ENCODE peak calls at places on chromosomes 16 and 17, in four cellular contexts. One of them, this sample, is unnamed.

GRCh38 chr16:21264226-21265036 is 13.7 kb downstream of the CRYM start:
- DNase-seq in HepG2: peak; percentile 42
- DNase-seq in SK-N-SH: no peak
- DNase-seq in GM12878: no peak
- DNase-seq in this sample: no peak

GRCh38 chr17:80924807-80925610 is 66.6 kb upstream of the CHMP6 start:
- DNase-seq in SK-N-SH: no peak
- DNase-seq in HepG2: no peak
- DNase-seq in GM12878: no peak
- DNase-seq in this sample: no peak

GRCh38 chr16:51287231-51287630 is 136.2 kb upstream of the SALL1 start:
- DNase-seq in HepG2: no peak
- DNase-seq in GM12878: no peak
- DNase-seq in SK-N-SH: no peak
- DNase-seq in this sample: no peak

GRCh38 chr17:38465420-38466345 is 37.4 kb downstream of the ARHGAP23 start:
- DNase-seq in SK-N-SH: peak; percentile 68
- DNase-seq in GM12878: no peak
- DNase-seq in HepG2: no peak
- DNase-seq in this sample: no peak

GRCh38 chr16:86574646-86575045 is 3.7 kb upstream of the FOXL1 start:
- DNase-seq in HepG2: no peak
- DNase-seq in SK-N-SH: no peak
- DNase-seq in GM12878: no peak
- DNase-seq in this sample: no peak

GRCh38 chr17:73628642-73629552 is 15.3 kb downstream of the SDK2 start:
- DNase-seq in GM12878: no peak
- DNase-seq in HepG2: no peak
- DNase-seq in SK-N-SH: no peak
- DNase-seq in this sample: no peak

GRCh38 chr16:81327483-81328196 is 12.9 kb downstream of the GAN start:
- DNase-seq in GM12878: no peak
- DNase-seq in SK-N-SH: no peak
- DNase-seq in HepG2: no peak
- DNase-seq in this sample: no peak

GRCh38 chr16:81863630-81864352 is 84.7 kb downstream of the PLCG2 start:
- DNase-seq in HepG2: no peak
- DNase-seq in SK-N-SH: no peak
- DNase-seq in GM12878: peak; percentile 43
- DNase-seq in this sample: no peak

GRCh38 chr17:30021708-30022317 is 80.4 kb downstream of the EFCAB5 start:
- DNase-seq in HepG2: peak; percentile 34
- DNase-seq in GM12878: no peak
- DNase-seq in SK-N-SH: peak; percentile 60
- DNase-seq in this sample: no peak

GRCh38 chr17:31597646-31598387 is 206.3 kb downstream of the RAB11FIP4 start:
- DNase-seq in HepG2: no peak
- DNase-seq in GM12878: no peak
- DNase-seq in SK-N-SH: no peak
- DNase-seq in this sample: no peak

GRCh38 chr17:50279181-50279526 is 4.9 kb downstream of the TMEM92 start:
- DNase-seq in GM12878: no peak
- DNase-seq in SK-N-SH: no peak
- DNase-seq in HepG2: no peak
- DNase-seq in this sample: no peak

GRCh38 chr17:82120148-82120547 is 22.1 kb upstream of the FASN start:
- DNase-seq in GM12878: no peak
- DNase-seq in SK-N-SH: no peak
- DNase-seq in HepG2: no peak
- DNase-seq in this sample: no peak
- TF ChIP-seq TCF12 in GM12878: no peak
- TF ChIP-seq TCF12 in SK-N-SH: no peak
- TF ChIP-seq TCF12 in HepG2: no peak
- TF ChIP-seq TCF12 in this sample: no peak

GRCh38 chr17:64159051-64159590 is 29.2 kb upstream of the ERN1 start:
- DNase-seq in GM12878: no peak
- DNase-seq in HepG2: no peak
- DNase-seq in SK-N-SH: no peak
- DNase-seq in this sample: no peak
- TF ChIP-seq TCF12 in GM12878: no peak
- TF ChIP-seq TCF12 in HepG2: no peak
- TF ChIP-seq TCF12 in SK-N-SH: no peak
- TF ChIP-seq TCF12 in this sample: no peak

GRCh38 chr16:85168732-85169256 is 56.5 kb upstream of the CIBAR2 start:
- DNase-seq in GM12878: no peak
- DNase-seq in SK-N-SH: peak; percentile 92
- DNase-seq in HepG2: no peak
- DNase-seq in this sample: peak; percentile 74
- TF ChIP-seq TCF12 in GM12878: no peak
- TF ChIP-seq TCF12 in SK-N-SH: no peak
- TF ChIP-seq TCF12 in HepG2: no peak
- TF ChIP-seq TCF12 in this sample: no peak

DNA sequence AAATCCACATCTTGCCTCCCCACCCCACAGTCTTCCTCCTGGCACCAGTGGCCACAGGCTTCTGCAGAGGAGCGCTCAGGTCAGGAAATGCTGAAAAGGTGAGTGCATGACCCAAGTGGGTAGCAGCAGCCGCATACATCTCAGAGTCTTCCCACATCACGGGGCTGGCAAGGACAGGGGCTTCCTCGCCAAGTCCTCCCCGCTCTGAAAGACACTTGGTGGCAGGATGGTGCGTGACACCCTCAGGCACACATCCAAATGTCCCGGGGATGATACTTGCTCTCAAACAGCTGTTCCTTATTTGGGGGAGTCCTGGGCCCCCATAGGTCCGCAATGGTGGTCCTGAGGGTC is 8.8 kb upstream of the SLC16A5 start:
- DNase-seq in HepG2: no peak
- DNase-seq in GM12878: no peak
- DNase-seq in SK-N-SH: no peak
- DNase-seq in this sample: no peak
- TF ChIP-seq TCF12 in HepG2: no peak
- TF ChIP-seq TCF12 in GM12878: no peak
- TF ChIP-seq TCF12 in SK-N-SH: no peak
- TF ChIP-seq TCF12 in this sample: no peak

DNA sequence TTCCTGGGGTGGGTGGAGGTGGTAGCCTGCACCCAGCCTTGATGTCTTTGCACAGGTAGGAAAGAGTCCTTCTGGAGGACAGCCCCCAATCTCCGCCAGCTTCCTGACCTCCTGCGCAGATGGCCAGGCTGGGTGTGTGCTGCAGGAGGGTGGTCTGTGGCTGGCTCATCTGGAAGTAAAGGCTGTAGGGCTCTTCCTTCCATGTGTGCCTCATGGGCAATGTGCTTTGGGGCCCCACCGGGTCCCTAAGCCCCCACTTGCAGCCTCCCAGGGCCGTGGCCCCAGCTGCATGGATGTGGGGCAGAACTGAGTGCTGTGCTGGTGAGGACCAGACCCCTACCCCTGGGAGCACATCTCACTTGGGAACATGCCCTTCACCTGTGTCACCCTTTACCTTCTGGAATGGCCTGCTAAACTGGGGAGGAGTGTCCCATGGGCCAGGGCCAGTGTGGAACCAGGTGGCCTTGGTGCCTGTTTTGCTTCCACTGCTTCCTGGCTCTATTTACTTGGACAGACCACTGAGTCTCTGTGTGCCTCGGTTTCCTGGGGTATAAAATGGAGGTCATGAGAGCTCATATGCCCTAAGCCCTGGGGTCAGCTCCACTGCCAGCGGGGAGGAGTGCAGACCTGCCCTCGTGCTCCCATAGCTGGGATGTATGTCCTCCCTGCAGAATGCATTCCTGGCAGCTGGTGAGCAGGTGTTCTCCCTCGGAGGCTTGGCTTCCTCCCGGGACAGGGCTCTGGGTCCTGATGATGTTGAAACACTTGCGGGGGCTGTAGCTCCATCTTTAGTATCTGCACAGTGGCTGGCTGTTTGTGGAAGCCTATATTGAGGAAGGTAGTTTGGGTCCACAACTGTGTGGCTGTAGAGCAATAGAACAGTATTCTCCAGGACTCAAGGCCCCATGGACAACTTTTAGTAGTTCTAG is 18.0 kb downstream of the MPRIP start:
- DNase-seq in HepG2: no peak
- DNase-seq in GM12878: no peak
- DNase-seq in SK-N-SH: no peak
- DNase-seq in this sample: no peak
- TF ChIP-seq TCF12 in HepG2: no peak
- TF ChIP-seq TCF12 in GM12878: no peak
- TF ChIP-seq TCF12 in SK-N-SH: no peak
- TF ChIP-seq TCF12 in this sample: no peak

GRCh38 chr17:44314524-44314868 is 6.1 kb downstream of the RUNDC3A start:
- DNase-seq in HepG2: no peak
- DNase-seq in GM12878: no peak
- DNase-seq in SK-N-SH: peak; percentile 31
- DNase-seq in this sample: no peak

GRCh38 chr17:44315760-44316731 is 7.6 kb downstream of the RUNDC3A start:
- DNase-seq in GM12878: no peak
- DNase-seq in SK-N-SH: peak; percentile 28
- DNase-seq in HepG2: no peak
- DNase-seq in this sample: peak; percentile 92

GRCh38 chr17:44317545-44317944 is 7.1 kb downstream of the SLC25A39 start:
- DNase-seq in SK-N-SH: no peak
- DNase-seq in HepG2: no peak
- DNase-seq in GM12878: no peak
- DNase-seq in this sample: no peak

GRCh38 chr17:44314031-44314430 is 5.6 kb downstream of the RUNDC3A start:
- DNase-seq in GM12878: no peak
- DNase-seq in SK-N-SH: peak; percentile 19
- DNase-seq in HepG2: no peak
- DNase-seq in this sample: no peak

GRCh38 chr17:44314869-44315661 is 6.7 kb downstream of the RUNDC3A start:
- DNase-seq in GM12878: no peak
- DNase-seq in SK-N-SH: peak; percentile 25
- DNase-seq in HepG2: no peak
- DNase-seq in this sample: no peak
- TF ChIP-seq TCF12 in GM12878: no peak
- TF ChIP-seq TCF12 in SK-N-SH: no peak
- TF ChIP-seq TCF12 in HepG2: no peak
- TF ChIP-seq TCF12 in this sample: no peak

DNA sequence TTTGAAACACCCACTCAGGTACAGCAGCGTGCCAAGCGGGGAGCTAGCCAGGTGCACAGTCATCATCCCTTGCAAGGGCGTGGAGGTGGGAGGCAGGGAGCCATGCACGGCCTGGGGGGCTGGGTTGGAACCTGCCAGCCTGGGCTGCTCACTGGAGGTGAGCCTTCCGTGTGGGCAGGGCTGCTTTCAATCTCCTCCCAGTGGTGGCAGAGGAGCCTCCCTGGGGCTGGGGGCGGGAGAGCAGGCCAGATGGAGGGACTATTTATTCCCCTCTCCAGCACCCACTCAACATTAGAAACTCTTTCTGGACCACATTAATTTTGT is 90.3 kb downstream of the KATNIP start:
- DNase-seq in GM12878: no peak
- DNase-seq in SK-N-SH: no peak
- DNase-seq in HepG2: no peak
- DNase-seq in this sample: peak; percentile 17
- TF ChIP-seq TCF12 in GM12878: no peak
- TF ChIP-seq TCF12 in SK-N-SH: no peak
- TF ChIP-seq TCF12 in HepG2: no peak
- TF ChIP-seq TCF12 in this sample: no peak

GRCh38 chr16:29820730-29821662 is 734 bp downstream of the MVP start:
- DNase-seq in GM12878: peak; percentile 41
- DNase-seq in SK-N-SH: no peak
- DNase-seq in HepG2: no peak
- DNase-seq in this sample: no peak
- TF ChIP-seq TCF12 in GM12878: peak; percentile 1
- TF ChIP-seq TCF12 in SK-N-SH: no peak
- TF ChIP-seq TCF12 in HepG2: no peak
- TF ChIP-seq TCF12 in this sample: no peak

GRCh38 chr16:88541109-88541508 is 29.1 kb upstream of the ZC3H18 start:
- DNase-seq in HepG2: no peak
- DNase-seq in SK-N-SH: no peak
- DNase-seq in GM12878: no peak
- DNase-seq in this sample: no peak

GRCh38 chr16:88539261-88539651 is 30.9 kb upstream of the ZC3H18 start:
- DNase-seq in SK-N-SH: no peak
- DNase-seq in GM12878: no peak
- DNase-seq in HepG2: no peak
- DNase-seq in this sample: no peak

GRCh38 chr16:88538366-88539060 is 31.7 kb upstream of the ZC3H18 start:
- DNase-seq in HepG2: no peak
- DNase-seq in GM12878: no peak
- DNase-seq in SK-N-SH: no peak
- DNase-seq in this sample: no peak

GRCh38 chr16:88540346-88540977 is 29.7 kb upstream of the ZC3H18 start:
- DNase-seq in HepG2: no peak
- DNase-seq in GM12878: no peak
- DNase-seq in SK-N-SH: no peak
- DNase-seq in this sample: no peak

GRCh38 chr16:88539652-88540345 is 30.4 kb upstream of the ZC3H18 start:
- DNase-seq in SK-N-SH: no peak
- DNase-seq in HepG2: no peak
- DNase-seq in GM12878: no peak
- DNase-seq in this sample: no peak
- TF ChIP-seq TCF12 in SK-N-SH: no peak
- TF ChIP-seq TCF12 in HepG2: no peak
- TF ChIP-seq TCF12 in GM12878: no peak
- TF ChIP-seq TCF12 in this sample: no peak

DNA sequence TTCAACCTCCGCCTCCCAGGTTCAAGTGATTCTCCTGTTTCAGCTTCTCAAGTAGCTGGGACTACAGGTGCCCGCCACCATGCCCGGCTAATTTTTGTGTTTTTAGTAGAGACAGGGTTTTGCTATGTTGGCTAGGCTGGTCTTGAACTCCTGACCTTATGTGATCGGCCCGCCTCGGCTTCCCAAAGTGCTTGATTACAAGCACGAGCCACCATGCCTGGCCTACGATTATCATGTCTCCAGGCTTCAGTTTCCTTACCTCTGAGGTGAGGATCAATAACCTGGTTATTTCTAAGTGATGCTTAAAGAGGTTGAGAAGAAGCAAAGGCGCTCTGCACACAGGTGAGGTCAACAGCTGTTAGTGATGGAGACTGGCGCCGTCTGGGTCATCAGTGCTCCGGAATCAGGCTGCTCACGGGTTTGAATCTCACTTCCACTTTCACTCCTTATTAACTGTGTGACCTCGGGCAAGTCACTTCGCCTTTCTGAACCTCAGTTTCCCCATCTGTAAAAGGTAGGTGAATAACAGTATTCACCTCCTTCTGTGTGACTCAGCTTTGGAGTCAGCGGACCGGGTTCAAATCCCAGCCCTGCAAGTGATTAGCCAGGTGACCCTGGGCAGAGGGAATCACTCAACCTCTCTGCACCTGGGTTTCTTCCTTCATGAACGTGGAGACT is 745 bp upstream of the ABCC1 start:
- DNase-seq in GM12878: no peak
- DNase-seq in SK-N-SH: no peak
- DNase-seq in HepG2: peak; percentile 44
- DNase-seq in this sample: no peak
- TF ChIP-seq TCF12 in GM12878: no peak
- TF ChIP-seq TCF12 in SK-N-SH: no peak
- TF ChIP-seq TCF12 in HepG2: no peak
- TF ChIP-seq TCF12 in this sample: no peak